ENCODE peak calls at places on chromosomes 12 and 14, in nine cellular contexts. E, W, M, V, T, B, P, F and U are unnamed samples.

GRCh38 chr14:90757452-90757851 is 58.8 kb downstream of the TTC7B start:
- DNase-seq in W (peak; percentile 10), V (no peak), B (no peak), M (no peak), P (no peak), F (no peak), T (no peak), E (no peak), U (no peak)

GRCh38 chr12:18595406-18595805 is 142.4 kb downstream of the PLCZ1 start:
- DNase-seq in T (no peak), E (no peak), M (no peak), P (peak; percentile 5), B (no peak), V (no peak), F (no peak), W (no peak), U (no peak)

GRCh38 chr12:53054112-53054878 is 4.4 kb downstream of the TNS2 start:
- DNase-seq in P (peak; percentile 85), B (peak; percentile 91), M (peak; percentile 97), T (peak; percentile 68), V (peak; percentile 77), F (peak; percentile 71), E (peak; percentile 93), W (peak; percentile 98), U (peak; percentile 56)

GRCh38 chr14:21496453-21496852 is 14.7 kb downstream of the METTL3 start:
- DNase-seq in M (no peak), B (no peak), P (no peak), T (peak; percentile 12), E (no peak), V (peak; percentile 28), W (no peak), F (no peak), U (no peak)

GRCh38 chr12:3101309-3102022 is 24.3 kb downstream of the TSPAN9 start:
- DNase-seq in B (no peak), E (no peak), W (no peak), P (peak; percentile 66), M (no peak), F (no peak), V (no peak), T (no peak), U (no peak)

GRCh38 chr12:90991952-90992465 is 12.8 kb downstream of the EPYC start:
- DNase-seq in F (no peak), V (no peak), M (no peak), P (no peak), W (no peak), B (no peak), E (no peak), T (no peak), U (no peak)

GRCh38 chr12:86122846-86123468 is 133.2 kb downstream of the MGAT4C start:
- DNase-seq in B (no peak), P (no peak), F (no peak), M (no peak), W (no peak), T (peak; percentile 11), E (no peak), V (no peak), U (no peak)

GRCh38 chr14:77980475-77981321 is 180.8 kb downstream of the ADCK1 start:
- DNase-seq in F (no peak), P (peak; percentile 13), T (no peak), W (peak; percentile 42), M (no peak), E (no peak), B (no peak), V (no peak), U (no peak)

GRCh38 chr12:109291531-109292341 is 17.3 kb downstream of the FOXN4 start:
- DNase-seq in T (no peak), F (no peak), E (peak; percentile 93), M (no peak), V (peak; percentile 17), W (peak; percentile 29), B (no peak), P (peak; percentile 41), U (no peak)

GRCh38 chr12:119180380-119181040 is 1.8 kb downstream of the HSPB8 start:
- DNase-seq in B (no peak), T (peak; percentile 49), P (peak; percentile 74), W (no peak), M (peak; percentile 42), E (no peak), F (no peak), V (no peak), U (no peak)

GRCh38 chr12:54750-55535 is 11.6 kb upstream of the IQSEC3 start:
- DNase-seq in T (no peak), V (no peak), E (no peak), P (no peak), F (no peak), M (no peak), W (no peak), B (no peak), U (no peak)

GRCh38 chr14:79098324-79098723 is 928.2 kb downstream of the NRXN3 start:
- DNase-seq in B (no peak), T (peak; percentile 21), E (no peak), F (no peak), V (no peak), M (no peak), P (no peak), W (no peak), U (no peak)

GRCh38 chr14:22770481-22771187 is 4.1 kb downstream of the OXA1L start:
- DNase-seq in M (no peak), V (no peak), B (no peak), E (no peak), T (no peak), W (no peak), F (no peak), P (no peak), U (no peak)

GRCh38 chr12:131066886-131067490 is 113.3 kb downstream of the ADGRD1 start:
- DNase-seq in B (no peak), T (no peak), F (no peak), M (peak; percentile 69), P (no peak), W (no peak), E (no peak), V (no peak), U (no peak)

GRCh38 chr14:105061428-105062047 is 3.7 kb downstream of the GPR132 start:
- DNase-seq in B (no peak), W (no peak), F (no peak), E (no peak), M (no peak), V (no peak), T (no peak), P (no peak), U (no peak)

GRCh38 chr14:105060751-105061427 is 4.3 kb downstream of the GPR132 start:
- DNase-seq in B (no peak), V (no peak), M (no peak), T (no peak), W (no peak), F (no peak), P (no peak), E (no peak), U (no peak)

GRCh38 chr14:105063041-105063440 is 2.2 kb downstream of the GPR132 start:
- DNase-seq in V (no peak), W (no peak), F (no peak), M (no peak), P (no peak), B (no peak), E (no peak), T (no peak), U (no peak)

GRCh38 chr14:105064001-105064400 is 1.2 kb downstream of the GPR132 start:
- DNase-seq in W (no peak), P (no peak), V (no peak), M (no peak), T (no peak), F (no peak), E (no peak), B (no peak), U (no peak)

DNA sequence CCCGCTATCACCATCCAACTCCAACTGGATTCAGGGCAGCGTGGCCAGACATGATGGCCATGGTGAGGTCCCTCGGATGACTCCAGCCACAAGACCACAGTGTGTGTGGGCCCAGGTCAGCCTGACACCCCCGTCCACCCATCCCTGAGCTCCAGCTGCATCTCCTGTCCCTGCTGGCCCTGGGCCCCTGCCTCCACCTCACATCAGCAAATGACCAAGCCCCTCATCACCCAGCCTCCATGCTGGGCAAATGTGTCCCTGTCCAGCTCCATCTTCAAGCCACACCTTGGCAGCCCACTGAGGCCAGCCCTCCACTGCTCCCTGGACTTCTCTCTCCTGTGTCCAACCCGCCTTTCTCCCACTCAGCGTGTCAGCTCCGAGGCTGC is 3.2 kb downstream of the GPR132 start:
- DNase-seq in E (no peak), T (no peak), F (no peak), V (no peak), M (no peak), P (no peak), B (no peak), W (no peak), U (no peak)
- H3K4me3 ChIP-seq in E (no peak overlapping the region), T (no peak overlapping the region), F (no peak overlapping the region), V (no peak overlapping the region), M (no peak overlapping the region), P (no peak overlapping the region), B (peak overlapping the region; percentile 72), W (no peak overlapping the region), U (no peak overlapping the region)

GRCh38 chr12:116766285-116766684 is 28.2 kb downstream of the RNFT2 start:
- DNase-seq in E (no peak), B (no peak), F (no peak), W (no peak), T (no peak), M (no peak), P (no peak), V (no peak), U (no peak)

GRCh38 chr12:116761499-116761898 is 23.4 kb downstream of the RNFT2 start:
- DNase-seq in W (no peak), F (no peak), V (no peak), T (no peak), P (no peak), M (no peak), E (no peak), B (no peak), U (no peak)

GRCh38 chr12:116759783-116760581 is 21.9 kb downstream of the RNFT2 start:
- DNase-seq in T (no peak), P (no peak), V (no peak), E (no peak), W (peak; percentile 7), F (no peak), B (no peak), M (no peak), U (no peak)

GRCh38 chr12:116765271-116765670 is 27.2 kb downstream of the RNFT2 start:
- DNase-seq in T (no peak), E (no peak), B (no peak), F (no peak), P (peak; percentile 32), V (no peak), W (no peak), M (no peak), U (no peak)

GRCh38 chr12:116760621-116761020 is 22.5 kb downstream of the RNFT2 start:
- DNase-seq in E (no peak), T (no peak), B (no peak), F (no peak), M (no peak), W (no peak), P (no peak), V (no peak), U (no peak)
- H3K4me3 ChIP-seq in E (no peak overlapping the region), T (peak overlapping the region; percentile 12), B (no peak overlapping the region), F (no peak overlapping the region), M (no peak overlapping the region), W (no peak overlapping the region), P (no peak overlapping the region), V (no peak overlapping the region), U (no peak overlapping the region)

GRCh38 chr12:89453121-89453520 is 71.5 kb downstream of the GALNT4 start:
- DNase-seq in W (no peak), P (no peak), T (no peak), F (no peak), M (no peak), B (no peak), E (no peak), V (no peak), U (no peak)
- H3K4me3 ChIP-seq in W (no peak overlapping the region), P (peak overlapping the region; percentile 0), T (no peak overlapping the region), F (no peak overlapping the region), M (no peak overlapping the region), B (no peak overlapping the region), E (no peak overlapping the region), V (no peak overlapping the region), U (no peak overlapping the region)

GRCh38 chr14:85516239-85517112 is 13.5 kb upstream of the FLRT2 start:
- DNase-seq in P (peak; percentile 77), E (no peak), B (no peak), V (peak; percentile 78), W (no peak), M (no peak), F (no peak), T (peak; percentile 55), U (peak; percentile 60)
- H3K4me3 ChIP-seq in P (no peak overlapping the region), E (no peak overlapping the region), B (no peak overlapping the region), V (no peak overlapping the region), W (no peak overlapping the region), M (no peak overlapping the region), F (no peak overlapping the region), T (no peak overlapping the region), U (no peak overlapping the region)